ENCODE peak calls at places on chromosomes 6 and 20, in six cellular contexts. E is lower leg skin, B is GM13976, J is fibroblast of lung, I is HTR-8/SVneo, L is DMS79 treated with DMSO at 0.1 percent for 48 hours. T is an unnamed sample.

GRCh38 chr20:16929756-16930155 is 181.6 kb downstream of the OTOR start:
- DNase-seq in J (no peak), E (no peak), B (no peak), I (no peak), L (no peak), T (no peak)

GRCh38 chr6:53731906-53732636 is 62.7 kb upstream of the LRRC1 start:
- DNase-seq in E (no peak), J (no peak), B (no peak), I (no peak), L (no peak), T (no peak)

GRCh38 chr6:160792711-160793110 is 90.7 kb downstream of the PLG start:
- DNase-seq in J (no peak), E (no peak), L (no peak), I (no peak), B (no peak), T (no peak)

GRCh38 chr20:57392130-57392445 is 892 bp downstream of the RBM38 start:
- DNase-seq in B (peak; percentile 51), I (peak; percentile 73), L (peak; percentile 38), J (no peak), E (no peak), T (no peak)

GRCh38 chr20:36575066-36575743 is 1.8 kb downstream of the TGIF2 start:
- DNase-seq in E (peak; percentile 89), L (peak; percentile 81), I (peak; percentile 85), J (peak; percentile 45), B (peak; percentile 50), T (peak; percentile 31)

GRCh38 chr20:36093025-36093803 is 61.3 kb upstream of the EPB41L1 start:
- DNase-seq in J (peak; percentile 18), E (peak; percentile 91), L (no peak), B (no peak), I (no peak), T (no peak)

GRCh38 chr6:163048345-163048744 is 320.6 kb downstream of the PACRG start:
- DNase-seq in L (no peak), B (no peak), E (no peak), J (peak; percentile 2), I (no peak), T (no peak)

GRCh38 chr6:163354779-163355431 is 59.6 kb upstream of the QKI start:
- DNase-seq in L (no peak), I (no peak), J (no peak), B (no peak), E (no peak), T (no peak)

GRCh38 chr6:99816795-99817194 is 177.2 kb downstream of the MCHR2 start:
- DNase-seq in I (no peak), L (no peak), J (no peak), B (no peak), E (no peak), T (no peak)

GRCh38 chr6:131602913-131603312 is 25.1 kb downstream of the MED23 start:
- DNase-seq in B (no peak), L (no peak), J (peak; percentile 87), E (no peak), I (no peak), T (peak; percentile 62)

GRCh38 chr20:56249244-56249955 is 868 bp downstream of the MC3R start:
- DNase-seq in E (no peak), J (no peak), B (peak; percentile 41), L (no peak), I (no peak), T (no peak)

GRCh38 chr20:42749548-42749947 is 440.2 kb downstream of the PTPRT start:
- DNase-seq in J (no peak), I (no peak), E (no peak), B (no peak), L (no peak), T (no peak)

GRCh38 chr6:159257846-159258245 is 88.6 kb downstream of the FNDC1 start:
- DNase-seq in E (no peak), J (no peak), L (no peak), B (no peak), I (no peak), T (no peak)

GRCh38 chr20:17910828-17911294 is 57.7 kb downstream of the SNX5 start:
- DNase-seq in E (no peak), J (peak; percentile 88), B (no peak), L (no peak), I (no peak), T (peak; percentile 72)

GRCh38 chr6:169326067-169326799 is 72.6 kb upstream of the THBS2 start:
- DNase-seq in E (peak; percentile 79), J (peak; percentile 59), B (no peak), L (no peak), I (peak; percentile 59), T (no peak)

GRCh38 chr20:60095456-60095855 is 137.2 kb downstream of the CDH26 start:
- DNase-seq in I (no peak), E (peak; percentile 48), L (peak; percentile 89), J (no peak), B (no peak), T (peak; percentile 16)

GRCh38 chr6:57305754-57306153 is 11.7 kb upstream of the PRIM2 start:
- DNase-seq in I (no peak), J (peak; percentile 42), B (no peak), E (no peak), L (no peak), T (no peak)

GRCh38 chr6:43263314-43264178 is 20.3 kb downstream of the TTBK1 start:
- DNase-seq in L (no peak), B (peak; percentile 95), I (peak; percentile 95), E (peak; percentile 92), J (peak; percentile 63), T (peak; percentile 43)

GRCh38 chr6:136962661-136963060 is 40.6 kb downstream of the SLC35D3 start:
- DNase-seq in E (no peak), I (no peak), J (no peak), B (no peak), L (peak; percentile 72), T (no peak)

GRCh38 chr20:4894409-4894808 is 106.9 kb downstream of the SLC23A2 start:
- DNase-seq in B (no peak), E (no peak), L (no peak), J (no peak), I (no peak), T (no peak)

GRCh38 chr6:78908621-78909020 is 41.3 kb downstream of the IRAK1BP1 start:
- DNase-seq in L (no peak), E (no peak), J (no peak), B (no peak), I (no peak), T (no peak)

GRCh38 chr6:143732539-143732938 is 54.8 kb downstream of the PHACTR2 start:
- DNase-seq in I (no peak), J (no peak), L (no peak), B (no peak), E (no peak), T (no peak)

GRCh38 chr6:24569811-24570210 is 75.0 kb downstream of the ALDH5A1 start:
- DNase-seq in J (no peak), I (no peak), L (no peak), E (no peak), B (no peak), T (no peak)

GRCh38 chr6:35017461-35018183 is 123.5 kb downstream of the TCP11 start:
- DNase-seq in B (no peak), L (no peak), I (no peak), J (peak; percentile 62), E (no peak), T (no peak)

GRCh38 chr20:1718604-1719384 is 61.2 kb upstream of the SIRPG start:
- DNase-seq in B (no peak), I (peak; percentile 19), L (no peak), J (peak; percentile 36), E (peak; percentile 88), T (peak; percentile 72)

GRCh38 chr6:30380464-30380863 is 35.5 kb downstream of the RPP21 start:
- DNase-seq in B (no peak), I (no peak), L (no peak), J (no peak), E (no peak), T (no peak)

GRCh38 chr6:136262940-136263339 is 12.8 kb upstream of the MTFR2 start:
- DNase-seq in E (no peak), J (no peak), L (no peak), B (no peak), I (no peak), T (no peak)

GRCh38 chr20:1312308-1312707 is 16.6 kb downstream of the SDCBP2 start:
- DNase-seq in E (no peak), B (no peak), L (no peak), I (no peak), J (no peak), T (no peak)

T was measured in fibroblast of the conjunctiva.